ENCODE peak calls at places on chromosomes 4 and X, in four cellular contexts. F is endothelial cell of umbilical vein, Q is Caco-2, H is tibial artery. B is an unnamed sample.

GRCh38 chr4:56330691-56331090 is 56.6 kb downstream of the AASDH start:
- DNase-seq in F (no peak), Q (no peak), H (no peak), B (no peak)

GRCh38 chr4:119314356-119314755 is 7.6 kb downstream of the FABP2 start:
- DNase-seq in F (peak; percentile 53), Q (peak; percentile 60), H (no peak), B (no peak)

GRCh38 chrX:63275127-63275526 is 76.0 kb downstream of the SPIN4 start:
- DNase-seq in F (peak; percentile 27), Q (peak; percentile 49), H (no peak), B (peak; percentile 66)

GRCh38 chrX:150450519-150451177 is 87.5 kb downstream of the MAMLD1 start:
- DNase-seq in F (no peak), Q (no peak), H (no peak), B (no peak)

GRCh38 chrX:13791559-13791958 is 25.3 kb downstream of the GPM6B start:
- DNase-seq in F (no peak), Q (no peak), H (no peak), B (no peak)

GRCh38 chr4:143586080-143586479 is 72.6 kb downstream of the SMARCA5 start:
- DNase-seq in F (peak; percentile 86), Q (no peak), H (no peak), B (no peak)

GRCh38 chrX:148500428-148501120 is at the start of gene AFF2:
- DNase-seq in F (peak; percentile 11), Q (peak; percentile 16), H (no peak), B (peak; percentile 64)

GRCh38 chr4:181258569-181258968 is 984.6 kb upstream of the TENM3 start:
- DNase-seq in F (no peak), Q (no peak), H (no peak), B (no peak)

GRCh38 chr4:110622841-110623709 is at the start of gene PITX2:
- DNase-seq in F (peak; percentile 89), Q (peak; percentile 99), H (no peak), B (peak; percentile 87)

GRCh38 chrX:15549189-15550012 is 48.8 kb downstream of the BMX start:
- DNase-seq in F (no peak), Q (no peak), H (no peak), B (no peak)

GRCh38 chr4:56871357-56871993 is 36.2 kb upstream of the REST start:
- DNase-seq in F (no peak), Q (no peak), H (no peak), B (peak; percentile 22)

GRCh38 chr4:54152846-54153600 is 53.1 kb downstream of the GSX2 start:
- DNase-seq in F (no peak), Q (no peak), H (no peak), B (no peak)

GRCh38 chr4:151325320-151326246 is at the start of gene SH3D19:
- DNase-seq in F (peak; percentile 91), Q (peak; percentile 88), H (peak; percentile 82), B (peak; percentile 90)

DNA sequence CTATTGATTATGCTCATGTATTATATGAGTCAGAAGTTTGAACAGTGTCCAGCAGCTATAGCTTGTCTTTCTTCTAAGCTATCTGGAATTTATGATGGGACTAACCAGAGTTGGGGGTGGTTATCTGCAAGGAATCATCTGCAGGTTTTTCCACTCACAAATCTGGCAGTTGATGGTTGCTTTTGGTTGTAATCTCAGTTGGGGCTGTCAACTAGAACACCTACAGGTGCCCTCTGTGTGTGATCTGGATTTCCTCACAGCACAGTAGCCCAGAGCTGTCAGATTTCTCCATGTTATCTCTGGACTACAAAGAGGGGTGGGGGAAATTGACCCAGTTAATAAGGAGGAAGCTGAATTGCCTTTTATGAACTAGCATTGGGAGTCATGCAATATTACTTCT is 51.4 kb upstream of the MAP9 start:
- DNase-seq in F (peak; percentile 7), Q (no peak), H (no peak), B (no peak)
- H3K4me1 ChIP-seq in F (no peaks in the 10 kb centered on the region), Q (peaks cover 6% of the 10 kb centered on the region), H (no peaks in the 10 kb centered on the region), B (no peaks in the 10 kb centered on the region)

DNA sequence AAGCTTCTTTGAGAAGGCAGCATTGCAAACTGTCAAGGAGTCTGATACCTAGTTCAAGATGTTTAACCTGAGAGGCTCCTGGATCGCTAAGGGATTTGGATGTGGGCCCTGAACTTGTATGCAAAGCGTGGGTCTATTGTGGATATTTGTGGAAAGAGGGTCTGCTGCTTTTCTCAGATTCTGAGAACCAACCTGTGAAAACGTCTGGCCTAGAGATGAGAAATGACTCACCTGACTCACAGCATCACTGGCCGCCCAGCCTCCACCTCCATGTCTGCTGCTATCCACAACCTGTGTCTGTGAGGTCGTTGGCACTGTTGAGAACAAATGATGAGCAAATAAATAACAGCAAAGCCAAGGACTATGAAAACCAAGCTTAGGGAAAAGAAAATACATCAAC is 33.3 kb upstream of the PROM1 start:
- DNase-seq in F (no peak), Q (no peak), H (no peak), B (no peak)
- H3K4me1 ChIP-seq in F (no peaks in the 10 kb centered on the region), Q (no peaks in the 10 kb centered on the region), H (no peaks in the 10 kb centered on the region), B (peaks cover 4% of the 10 kb centered on the region)

GRCh38 chr4:7967063-7967440 is 27.4 kb upstream of the AFAP1 start:
- DNase-seq in F (no peak), Q (no peak), H (no peak), B (no peak)
- H3K4me1 ChIP-seq in F (peaks cover 48% of the 10 kb centered on the region), Q (peaks cover 39% of the 10 kb centered on the region), H (no peaks in the 10 kb centered on the region), B (peaks cover 15% of the 10 kb centered on the region)

GRCh38 chr4:128573781-128574508 is 235.6 kb upstream of the JADE1 start:
- DNase-seq in F (no peak), Q (peak; percentile 69), H (no peak), B (no peak)
- H3K4me1 ChIP-seq in F (peaks cover 38% of the 10 kb centered on the region), Q (peaks cover 41% of the 10 kb centered on the region), H (no peaks in the 10 kb centered on the region), B (peaks cover 10% of the 10 kb centered on the region)

DNA sequence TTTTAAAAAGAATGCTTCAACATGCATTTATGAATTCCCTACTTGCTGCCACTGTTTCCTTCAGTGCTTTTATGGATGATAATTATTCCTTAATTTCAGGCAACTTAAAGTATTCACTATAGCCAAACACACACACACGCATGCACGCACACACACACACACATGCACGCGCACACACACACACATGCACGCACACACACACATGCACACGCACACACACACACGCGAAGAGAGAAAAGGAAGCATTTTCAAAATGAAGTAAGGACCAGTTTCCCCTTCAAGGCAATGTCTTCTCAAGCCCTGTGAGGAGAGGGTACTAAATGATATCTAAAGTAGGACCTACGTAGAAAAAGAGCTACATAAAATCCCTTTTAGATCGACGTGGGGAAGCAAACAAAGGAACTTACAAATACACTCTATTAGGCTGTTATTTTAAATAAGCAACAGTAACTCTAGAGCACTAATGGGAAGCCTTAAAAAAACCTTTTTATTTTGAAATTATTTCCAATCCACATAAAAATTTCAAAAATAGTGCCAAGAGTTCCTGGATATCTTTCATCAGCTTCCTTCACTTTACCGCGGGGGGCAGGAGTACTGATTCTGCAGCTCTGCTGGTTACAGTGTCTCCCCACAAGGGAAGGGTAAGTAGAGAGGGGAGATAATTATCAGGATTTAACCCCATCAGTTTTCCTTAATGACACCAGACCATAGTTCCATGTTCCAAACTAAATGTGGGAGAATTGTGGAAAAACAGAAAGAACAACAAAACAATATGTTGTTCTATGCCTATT is 13.7 kb downstream of the IRF2 start:
- DNase-seq in F (no peak), Q (no peak), H (no peak), B (no peak)
- H3K4me1 ChIP-seq in F (peaks cover 19% of the 10 kb centered on the region), Q (peaks cover 32% of the 10 kb centered on the region), H (no peaks in the 10 kb centered on the region), B (peaks cover 17% of the 10 kb centered on the region)

GRCh38 chr4:147737623-147738022 is 5.7 kb downstream of the ARHGAP10 start:
- DNase-seq in F (no peak), Q (no peak), H (no peak), B (no peak)
- H3K4me1 ChIP-seq in F (peaks cover 37% of the 10 kb centered on the region), Q (peaks cover 69% of the 10 kb centered on the region), H (no peaks in the 10 kb centered on the region), B (peaks cover 9% of the 10 kb centered on the region)

GRCh38 chr4:71361476-71361875 is 22.7 kb downstream of the SLC4A4 start:
- DNase-seq in F (no peak), Q (no peak), H (no peak), B (no peak)
- H3K4me1 ChIP-seq in F (no peaks in the 10 kb centered on the region), Q (no peaks in the 10 kb centered on the region), H (no peaks in the 10 kb centered on the region), B (peaks cover 2% of the 10 kb centered on the region)

DNA sequence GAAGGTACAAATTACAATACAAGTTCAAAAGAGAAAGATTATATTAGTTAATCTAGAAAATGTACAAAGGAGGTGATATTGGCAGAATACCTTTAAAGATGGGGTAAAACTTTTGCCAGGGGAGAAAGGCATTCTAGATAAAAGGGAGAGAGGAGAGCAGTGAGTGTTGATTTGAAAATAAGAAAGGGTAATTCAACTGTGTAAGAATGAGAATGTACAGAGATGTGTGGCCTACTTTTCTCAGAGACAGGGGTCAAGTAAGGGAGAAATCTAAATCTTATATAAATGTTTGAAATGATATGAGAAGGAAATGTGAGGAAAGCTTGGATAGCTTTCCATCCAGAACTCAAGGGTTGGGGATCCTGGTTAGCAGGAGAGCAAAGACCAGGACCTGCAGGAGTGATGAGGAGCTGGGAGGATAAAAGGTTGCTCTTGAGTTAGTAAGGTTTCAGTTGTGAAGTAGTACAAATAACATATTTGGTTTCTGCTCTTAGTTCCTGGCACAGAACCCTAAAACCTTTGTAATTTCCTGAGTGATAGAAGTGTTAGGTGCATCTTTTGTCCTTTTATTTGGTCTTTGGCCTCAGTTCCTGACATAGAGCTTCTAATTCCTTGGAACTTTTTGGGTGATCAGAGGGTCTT is 489.9 kb downstream of the INPP4B start:
- DNase-seq in F (no peak), Q (no peak), H (no peak), B (no peak)
- H3K4me1 ChIP-seq in F (peaks cover 14% of the 10 kb centered on the region), Q (peaks cover 57% of the 10 kb centered on the region), H (no peaks in the 10 kb centered on the region), B (peaks cover 2% of the 10 kb centered on the region)

GRCh38 chr4:37675587-37676290 is 10.4 kb downstream of the RELL1 start:
- DNase-seq in F (no peak), Q (no peak), H (no peak), B (no peak)
- H3K4me1 ChIP-seq in F (peaks cover 21% of the 10 kb centered on the region), Q (peaks cover 93% of the 10 kb centered on the region), H (no peaks in the 10 kb centered on the region), B (peaks cover 11% of the 10 kb centered on the region)